ENCODE peak calls at places on chromosomes 11 and 22, in four cellular contexts. J, N, A and S are unnamed samples.

GRCh38 chr22:17920145-17920605 is 104.2 kb downstream of the MICAL3 start:
- DNase-seq in J (peak; percentile 87), N (no peak), A (peak; percentile 70), S (no peak)

GRCh38 chr22:36325163-36326031 is 62.4 kb downstream of the MYH9 start:
- DNase-seq in N (no peak), A (no peak), J (no peak), S (no peak)

GRCh38 chr11:28919194-28919593 is 811.0 kb downstream of the METTL15 start:
- DNase-seq in N (no peak), J (no peak), A (no peak), S (no peak)

GRCh38 chr22:42697542-42698013 is 23.1 kb downstream of the A4GALT start:
- DNase-seq in A (peak; percentile 61), J (no peak), N (peak; percentile 49), S (peak; percentile 33)

GRCh38 chr22:32634424-32634981 is 159.9 kb downstream of the FBXO7 start:
- DNase-seq in A (no peak), N (no peak), J (no peak), S (no peak)

GRCh38 chr22:19862616-19863246 is 8.1 kb upstream of the GNB1L start:
- DNase-seq in J (no peak), A (no peak), N (no peak), S (no peak)

GRCh38 chr22:38397189-38398097 is 57.6 kb downstream of the KCNJ4 start:
- DNase-seq in N (no peak), A (no peak), J (no peak), S (no peak)

GRCh38 chr11:17015639-17016125 is 1.5 kb upstream of the PLEKHA7 start:
- DNase-seq in N (no peak), A (no peak), J (no peak), S (no peak)

GRCh38 chr11:64744544-64745218 is 739 bp upstream of the RASGRP2 start:
- DNase-seq in J (peak; percentile 74), A (no peak), N (no peak), S (no peak)

GRCh38 chr11:108115495-108116140 is 5.7 kb upstream of the ACAT1 start:
- DNase-seq in N (no peak), A (no peak), J (no peak), S (peak; percentile 52)

DNA sequence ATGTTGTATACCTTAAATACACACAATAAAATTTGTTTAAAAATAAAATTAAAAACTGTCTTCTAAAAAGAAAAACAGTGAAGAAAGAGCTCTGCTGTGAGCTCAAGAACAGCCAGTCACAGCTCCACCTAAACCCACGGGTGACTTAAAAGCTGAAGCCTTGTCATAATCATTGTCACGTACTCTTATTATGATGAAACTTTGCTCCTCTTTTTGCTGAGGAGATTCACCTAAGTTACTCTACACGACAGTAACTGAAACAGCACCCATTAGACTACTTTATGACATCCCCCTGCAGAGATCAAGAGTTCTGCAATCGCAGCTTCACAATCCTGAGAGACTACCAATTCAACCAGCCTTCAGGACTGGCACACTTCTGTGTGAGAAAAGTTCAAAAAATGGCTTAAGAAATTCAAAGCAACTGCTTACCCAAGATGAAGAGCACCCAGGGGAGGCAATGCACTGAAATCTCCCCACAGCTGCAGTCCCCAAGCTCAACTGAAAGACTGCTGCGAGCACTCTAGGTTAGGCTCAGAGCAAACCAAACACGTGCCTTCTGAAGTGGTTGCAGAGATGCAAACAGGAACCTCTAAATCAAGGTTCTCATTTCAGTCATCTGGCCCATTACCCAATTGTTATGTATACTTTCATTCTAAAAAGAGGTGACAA is at the start of gene JAML:
- DNase-seq in J (no peak), N (no peak), A (no peak), S (no peak)
- TF ChIP-seq TCF7L2 in J (no peak), N (no peak), A (no peak), S (no peak)

DNA sequence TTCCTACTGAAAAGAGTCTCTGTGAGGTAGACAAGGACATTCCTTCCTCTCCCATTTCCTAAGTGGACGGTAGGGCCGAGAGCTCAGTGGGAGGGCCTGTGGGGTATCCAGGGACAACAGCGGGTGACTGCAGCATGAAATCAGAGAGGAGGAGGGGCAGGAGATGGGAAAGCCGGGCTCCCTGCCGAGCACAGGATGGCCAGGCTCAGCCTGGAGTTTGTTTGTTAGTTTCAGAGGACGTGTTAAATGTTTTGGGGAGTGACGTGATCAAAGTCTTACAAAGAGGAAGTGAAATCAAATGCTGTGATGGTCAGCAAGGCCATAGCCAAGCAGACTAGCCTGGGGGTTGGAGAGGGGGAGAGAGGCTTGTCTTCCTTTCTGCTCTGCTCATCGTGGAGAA is 152.7 kb downstream of the ADAMTS15 start:
- DNase-seq in N (no peak), J (no peak), A (no peak), S (no peak)
- TF ChIP-seq TCF7L2 in N (no peak), J (no peak), A (no peak), S (no peak)

DNA sequence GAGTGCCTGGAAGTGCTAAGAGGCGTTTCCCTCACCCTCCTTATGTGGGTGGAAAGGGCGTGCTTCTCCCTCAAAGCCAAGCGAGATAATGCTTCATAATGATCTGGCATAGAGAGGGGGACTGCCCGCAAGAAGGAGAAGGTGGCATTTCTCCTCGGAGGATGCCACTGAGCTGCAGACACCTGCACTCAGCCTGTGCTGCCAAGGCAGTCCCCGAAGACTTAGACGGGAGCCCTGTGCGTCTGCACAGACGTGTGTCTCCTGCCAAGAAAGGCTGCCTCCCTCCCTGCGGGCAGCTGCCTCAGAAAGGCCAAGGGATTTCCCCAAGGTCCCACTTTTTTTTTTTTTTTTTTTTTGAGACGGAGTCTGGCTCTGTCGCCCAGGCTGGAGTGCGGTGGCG is 48.1 kb upstream of the SPATA19 start:
- DNase-seq in A (no peak), N (no peak), J (no peak), S (no peak)
- TF ChIP-seq TCF7L2 in A (no peak), N (no peak), J (no peak), S (no peak)

GRCh38 chr11:44179173-44179572 is 83.7 kb downstream of the EXT2 start:
- DNase-seq in A (no peak), J (no peak), N (no peak), S (no peak)

GRCh38 chr11:44177905-44178304 is 82.4 kb downstream of the EXT2 start:
- DNase-seq in A (no peak), N (no peak), J (no peak), S (no peak)

GRCh38 chr11:44180107-44180506 is 84.6 kb downstream of the EXT2 start:
- DNase-seq in J (no peak), A (no peak), N (no peak), S (no peak)

GRCh38 chr11:44176541-44177213 is 81.2 kb downstream of the EXT2 start:
- DNase-seq in A (no peak), J (no peak), N (no peak), S (no peak)

GRCh38 chr11:44178381-44178780 is 82.9 kb downstream of the EXT2 start:
- DNase-seq in J (peak; percentile 21), N (no peak), A (no peak), S (no peak)
- TF ChIP-seq TCF7L2 in J (no peak), N (no peak), A (no peak), S (no peak)

GRCh38 chr11:121672630-121673487 is 220.1 kb upstream of the SORL1-AS1 start:
- DNase-seq in A (no peak), N (no peak), J (no peak), S (no peak)
- TF ChIP-seq TCF7L2 in A (no peak), N (no peak), J (no peak), S (no peak)

DNA sequence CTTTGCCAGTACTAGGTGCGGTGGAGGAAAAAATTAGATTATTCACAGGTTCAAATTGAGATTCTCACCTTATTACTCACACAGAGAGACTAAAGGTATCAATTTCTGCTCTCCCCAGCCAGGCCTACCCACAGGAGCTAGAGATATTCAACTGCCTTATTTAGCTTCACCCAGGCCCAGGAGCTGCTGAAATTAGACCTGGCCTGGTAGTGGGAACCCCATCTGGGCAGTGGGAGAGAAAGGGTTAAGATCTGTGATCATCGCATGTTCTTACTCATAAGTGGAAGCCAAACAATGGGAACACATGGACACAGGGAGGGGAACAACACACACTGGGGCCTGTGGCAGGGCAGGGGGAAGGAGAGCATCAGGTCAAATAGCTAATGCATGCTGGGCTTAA is 20.9 kb upstream of the MICAL2 start:
- DNase-seq in J (no peak), A (no peak), N (no peak), S (no peak)
- TF ChIP-seq TCF7L2 in J (no peak), A (no peak), N (no peak), S (no peak)

GRCh38 chr11:9688716-9689511 is 25.0 kb downstream of the SWAP70 start:
- DNase-seq in J (no peak), A (no peak), N (no peak), S (peak; percentile 78)
- TF ChIP-seq TCF7L2 in J (no peak), A (no peak), N (no peak), S (no peak)

DNA sequence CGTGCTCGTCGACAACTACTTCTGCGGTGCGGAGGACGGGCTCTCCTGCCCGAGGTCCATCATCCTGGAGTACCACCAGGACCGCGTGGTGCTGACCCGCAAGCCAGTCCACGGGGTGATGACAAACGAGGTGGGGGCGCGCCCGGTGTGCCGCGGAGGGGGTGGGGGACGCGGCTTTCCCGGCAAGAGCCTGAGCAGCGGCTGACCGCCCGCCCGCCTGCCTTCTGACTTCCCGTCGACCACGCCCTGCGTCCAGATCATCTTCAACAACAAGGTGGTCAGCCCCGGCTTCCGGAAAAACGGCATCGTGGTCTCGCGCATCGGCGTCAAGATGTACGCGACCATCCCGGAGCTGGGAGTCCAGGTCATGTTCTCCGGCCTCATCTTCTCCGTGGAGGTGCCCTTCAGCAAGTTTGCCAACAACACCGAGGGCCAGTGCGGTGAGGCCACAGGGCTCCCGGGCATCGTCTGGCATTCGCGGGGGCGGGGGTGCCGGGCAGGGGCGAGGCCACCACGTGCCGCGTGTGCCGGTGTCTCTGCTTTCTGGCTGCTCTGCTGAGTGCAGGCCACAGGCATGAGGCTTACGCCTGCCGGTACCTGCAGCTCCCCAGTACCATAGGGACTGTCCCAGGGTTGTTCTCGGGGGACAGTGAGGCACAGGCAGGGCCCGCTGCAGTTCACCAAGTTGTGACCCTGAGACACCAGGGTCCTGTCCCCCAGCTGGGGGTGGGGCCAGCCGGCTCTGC is 28.5 kb upstream of the MUC5B start:
- DNase-seq in A (no peak), J (no peak), N (no peak), S (no peak)
- TF ChIP-seq TCF7L2 in A (no peak), J (no peak), N (no peak), S (no peak)

DNA sequence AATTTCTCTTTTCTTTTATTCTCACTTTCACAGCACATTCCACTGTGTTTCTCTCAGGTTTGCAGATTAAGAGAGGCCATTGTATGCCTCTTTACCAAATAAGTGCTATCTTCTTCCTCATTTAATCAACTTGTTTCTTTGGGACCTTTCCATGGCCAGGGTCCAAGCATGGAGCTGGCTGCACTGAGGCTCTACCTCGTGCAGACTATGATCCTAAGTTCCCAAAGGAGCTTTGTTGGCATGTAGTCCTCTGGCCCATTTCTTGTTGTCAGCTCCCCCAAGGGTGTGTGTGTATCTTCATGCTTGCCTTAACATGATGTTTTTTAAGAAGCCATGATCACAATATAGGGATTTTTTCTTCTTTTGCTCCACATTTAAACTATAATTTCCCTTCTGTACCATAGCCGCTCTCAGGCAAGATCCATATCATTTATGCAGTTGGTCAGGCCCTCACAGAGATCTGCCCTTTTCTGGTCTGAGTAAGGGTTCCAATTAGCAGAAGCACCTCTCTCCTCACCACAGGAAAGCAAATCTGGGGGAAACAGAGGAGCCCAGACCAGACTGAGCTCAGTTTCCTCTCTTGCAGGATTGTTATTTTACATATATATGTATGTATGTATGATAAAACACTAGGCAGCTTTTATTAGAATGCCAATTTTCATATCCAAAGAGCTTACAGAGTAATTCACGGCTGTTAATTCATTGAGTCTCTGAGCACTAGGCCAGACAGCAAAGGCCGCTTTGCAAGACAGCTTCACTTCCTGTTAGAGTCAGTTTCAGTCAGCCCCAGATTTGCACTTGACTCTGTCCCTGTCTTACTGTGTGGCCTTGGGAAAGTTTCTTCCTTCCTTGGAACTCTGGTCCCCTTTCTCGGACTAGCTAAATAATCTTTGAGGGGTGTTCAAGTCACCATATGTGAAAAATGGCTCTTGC is 34.3 kb downstream of the CYB5R2 start:
- DNase-seq in A (no peak), N (no peak), J (no peak), S (no peak)
- TF ChIP-seq TCF7L2 in A (no peak), N (no peak), J (no peak), S (no peak)